ENCODE peak calls at places on chromosomes 11 and 22, in four cellular contexts. W is posterior cingulate gyrus, S is heart right ventricle, E is GM04504. C is an unnamed sample.

GRCh38 chr22:20672082-20672424 is 101.9 kb upstream of the SERPIND1 start:
- DNase-seq in W (no peak), S (no peak), E (no peak), C (no peak)

GRCh38 chr11:130243816-130244215 is 70.9 kb downstream of the ZBTB44 start:
- DNase-seq in E (no peak), W (no peak), S (no peak), C (no peak)

GRCh38 chr11:34921156-34921555 is 4.7 kb downstream of the PDHX start:
- DNase-seq in S (no peak), E (no peak), W (no peak), C (no peak)

GRCh38 chr22:17784776-17785175 is 10.5 kb upstream of the BID start:
- DNase-seq in S (no peak), W (no peak), E (no peak), C (no peak)

GRCh38 chr11:86931059-86931964 is 23.9 kb downstream of the FZD4 start:
- DNase-seq in E (no peak), S (no peak), W (no peak), C (no peak)

GRCh38 chr22:29254283-29254653 is 13.5 kb downstream of the RHBDD3 start:
- DNase-seq in S (no peak), W (peak), E (no peak), C (no peak)

GRCh38 chr11:68340003-68340767 is 27.8 kb downstream of the LRP5 start:
- DNase-seq in S (no peak), E (no peak), W (no peak), C (no peak)

GRCh38 chr22:35437038-35437437 is 37.1 kb downstream of the MCM5 start:
- DNase-seq in S (no peak), E (no peak), W (no peak), C (no peak)

GRCh38 chr22:47192106-47192650 is 429.7 kb downstream of the TBC1D22A start:
- DNase-seq in W (peak), S (peak), E (no peak), C (no peak)

GRCh38 chr11:124746621-124747243 is 5.3 kb downstream of the VSIG2 start:
- DNase-seq in S (peak), W (peak), E (no peak), C (peak)

GRCh38 chr11:64140101-64140500 is 25.8 kb downstream of the MACROD1 start:
- DNase-seq in W (no peak), E (no peak), S (no peak), C (no peak)

GRCh38 chr11:1310772-1311468 is 1.5 kb upstream of the TOLLIP start:
- DNase-seq in S (no peak), W (peak), E (no peak), C (no peak)

GRCh38 chr11:72783144-72783910 is 10.5 kb downstream of the STARD10 start:
- DNase-seq in S (no peak), E (no peak), W (no peak), C (no peak)

GRCh38 chr11:94528551-94528950 is 15.2 kb upstream of the FUT4 start:
- DNase-seq in E (no peak), S (no peak), W (no peak), C (no peak)